ENCODE peak calls at places on chromosomes 12 and 14, in four cellular contexts. One of them, this sample, is unnamed.

GRCh38 chr12:1185460-1186182 is 194.6 kb downstream of the ERC1 start:
- DNase-seq in neural crest cell: no peak
- DNase-seq in CD8-positive, alpha-beta T cell: no peak
- DNase-seq in AG09319: no peak
- DNase-seq in this sample: no peak

GRCh38 chr12:84329933-84330332 is 582.7 kb downstream of the SLC6A15 start:
- DNase-seq in neural crest cell: no peak
- DNase-seq in CD8-positive, alpha-beta T cell: no peak
- DNase-seq in AG09319: no peak
- DNase-seq in this sample: no peak

GRCh38 chr14:37824936-37825698 is 229.7 kb downstream of the TTC6 start:
- DNase-seq in neural crest cell: no peak
- DNase-seq in CD8-positive, alpha-beta T cell: no peak
- DNase-seq in AG09319: no peak
- DNase-seq in this sample: no peak

GRCh38 chr12:55188974-55189556 is 31.8 kb upstream of the OR10A7 start:
- DNase-seq in neural crest cell: peak
- DNase-seq in CD8-positive, alpha-beta T cell: peak
- DNase-seq in AG09319: peak
- DNase-seq in this sample: no peak

GRCh38 chr12:101855364-101855884 is 22.0 kb upstream of the DRAM1 start:
- DNase-seq in neural crest cell: no peak
- DNase-seq in CD8-positive, alpha-beta T cell: no peak
- DNase-seq in AG09319: no peak
- DNase-seq in this sample: no peak

GRCh38 chr14:96693986-96694385 is 103.2 kb upstream of the VRK1 start:
- DNase-seq in neural crest cell: no peak
- DNase-seq in CD8-positive, alpha-beta T cell: no peak
- DNase-seq in AG09319: no peak
- DNase-seq in this sample: no peak

GRCh38 chr14:37599527-37600368 is 4.3 kb downstream of the TTC6 start:
- DNase-seq in neural crest cell: no peak
- DNase-seq in CD8-positive, alpha-beta T cell: no peak
- DNase-seq in AG09319: no peak
- DNase-seq in this sample: peak

GRCh38 chr14:68650403-68650994 is 142.4 kb downstream of the ZFP36L1 start:
- DNase-seq in neural crest cell: no peak
- DNase-seq in CD8-positive, alpha-beta T cell: no peak
- DNase-seq in AG09319: no peak
- DNase-seq in this sample: no peak

GRCh38 chr14:105087963-105088811 is 23.0 kb upstream of the GPR132 start:
- DNase-seq in neural crest cell: peak
- DNase-seq in CD8-positive, alpha-beta T cell: no peak
- DNase-seq in AG09319: no peak
- DNase-seq in this sample: peak

GRCh38 chr14:69561893-69562292 is 12.8 kb downstream of the CCDC177 start:
- DNase-seq in neural crest cell: no peak
- DNase-seq in CD8-positive, alpha-beta T cell: no peak
- DNase-seq in AG09319: no peak
- DNase-seq in this sample: no peak

GRCh38 chr12:112711507-112711906 is 80.0 kb upstream of the RPH3A start:
- DNase-seq in neural crest cell: no peak
- DNase-seq in CD8-positive, alpha-beta T cell: no peak
- DNase-seq in AG09319: no peak
- DNase-seq in this sample: no peak

GRCh38 chr12:95601626-95602025 is 50.4 kb upstream of the USP44 start:
- DNase-seq in neural crest cell: no peak
- DNase-seq in CD8-positive, alpha-beta T cell: no peak
- DNase-seq in AG09319: no peak
- DNase-seq in this sample: no peak

GRCh38 chr14:80095623-80096022 is 115.7 kb downstream of the DIO2 start:
- DNase-seq in neural crest cell: no peak
- DNase-seq in CD8-positive, alpha-beta T cell: no peak
- DNase-seq in AG09319: peak
- DNase-seq in this sample: no peak

GRCh38 chr12:1650954-1651353 is 21.9 kb downstream of the WNT5B start:
- DNase-seq in neural crest cell: no peak
- DNase-seq in CD8-positive, alpha-beta T cell: no peak
- DNase-seq in AG09319: no peak
- DNase-seq in this sample: no peak

GRCh38 chr12:503111-503761 is 43.5 kb downstream of the B4GALNT3 start:
- DNase-seq in neural crest cell: no peak
- DNase-seq in CD8-positive, alpha-beta T cell: no peak
- DNase-seq in AG09319: no peak
- DNase-seq in this sample: no peak

GRCh38 chr12:70852416-70853150 is 68.0 kb downstream of the PTPRR start:
- DNase-seq in neural crest cell: no peak
- DNase-seq in CD8-positive, alpha-beta T cell: no peak
- DNase-seq in AG09319: no peak
- DNase-seq in this sample: no peak

GRCh38 chr12:122449317-122449716 is 26.8 kb upstream of the CLIP1 start:
- DNase-seq in neural crest cell: no peak
- DNase-seq in CD8-positive, alpha-beta T cell: no peak
- DNase-seq in AG09319: peak
- DNase-seq in this sample: no peak

GRCh38 chr12:6773662-6774351 is 1.5 kb downstream of the LAG3 start:
- DNase-seq in neural crest cell: no peak
- DNase-seq in CD8-positive, alpha-beta T cell: no peak
- DNase-seq in AG09319: no peak
- DNase-seq in this sample: no peak

GRCh38 chr12:78392918-78393317 is 471.7 kb upstream of the SYT1 start:
- DNase-seq in neural crest cell: no peak
- DNase-seq in CD8-positive, alpha-beta T cell: no peak
- DNase-seq in AG09319: no peak
- DNase-seq in this sample: no peak

GRCh38 chr12:82176016-82176415 is 182.2 kb downstream of the CCDC59 start:
- DNase-seq in neural crest cell: no peak
- DNase-seq in CD8-positive, alpha-beta T cell: no peak
- DNase-seq in AG09319: no peak
- DNase-seq in this sample: no peak

GRCh38 chr12:44616385-44616784 is 259.7 kb downstream of the NELL2 start:
- DNase-seq in neural crest cell: no peak
- DNase-seq in CD8-positive, alpha-beta T cell: no peak
- DNase-seq in AG09319: no peak
- DNase-seq in this sample: no peak

GRCh38 chr12:126040307-126040706 is 975.1 kb downstream of the AACS start:
- DNase-seq in neural crest cell: no peak
- DNase-seq in CD8-positive, alpha-beta T cell: no peak
- DNase-seq in AG09319: no peak
- DNase-seq in this sample: no peak

GRCh38 chr12:211142-211465 is 2.9 kb downstream of the SLC6A12 start:
- DNase-seq in neural crest cell: no peak
- DNase-seq in CD8-positive, alpha-beta T cell: no peak
- DNase-seq in AG09319: no peak
- DNase-seq in this sample: no peak

GRCh38 chr14:102996941-102997340 is 60.4 kb downstream of the CDC42BPB start:
- DNase-seq in neural crest cell: no peak
- DNase-seq in CD8-positive, alpha-beta T cell: no peak
- DNase-seq in AG09319: no peak
- DNase-seq in this sample: no peak

GRCh38 chr12:22043943-22044342 is 2.1 kb upstream of the CMAS start:
- DNase-seq in neural crest cell: no peak
- DNase-seq in CD8-positive, alpha-beta T cell: no peak
- DNase-seq in AG09319: no peak
- DNase-seq in this sample: no peak

GRCh38 chr14:31934767-31935266 is 142.3 kb upstream of the ARHGAP5 start:
- DNase-seq in neural crest cell: peak
- DNase-seq in CD8-positive, alpha-beta T cell: no peak
- DNase-seq in AG09319: no peak
- DNase-seq in this sample: peak

GRCh38 chr12:31316964-31317363 is 9.0 kb downstream of the SINHCAF start:
- DNase-seq in neural crest cell: no peak
- DNase-seq in CD8-positive, alpha-beta T cell: no peak
- DNase-seq in AG09319: no peak
- DNase-seq in this sample: no peak

GRCh38 chr12:29609431-29610215 is 112.1 kb upstream of the OVCH1 start:
- DNase-seq in neural crest cell: no peak
- DNase-seq in CD8-positive, alpha-beta T cell: no peak
- DNase-seq in AG09319: no peak
- DNase-seq in this sample: no peak

GRCh38 chr14:36661506-36662257 is at the start of gene PAX9:
- DNase-seq in neural crest cell: peak
- DNase-seq in CD8-positive, alpha-beta T cell: no peak
- DNase-seq in AG09319: peak
- DNase-seq in this sample: peak

GRCh38 chr12:64123448-64123847 is 98.6 kb downstream of the KICS2 start:
- DNase-seq in neural crest cell: no peak
- DNase-seq in CD8-positive, alpha-beta T cell: no peak
- DNase-seq in AG09319: no peak
- DNase-seq in this sample: no peak
- TF ChIP-seq CTCF in neural crest cell: no peak
- TF ChIP-seq CTCF in CD8-positive, alpha-beta T cell: no peak
- TF ChIP-seq CTCF in AG09319: no peak
- TF ChIP-seq CTCF in this sample: no peak

GRCh38 chr14:100107236-100107635 is 42.0 kb downstream of the EVL start:
- DNase-seq in neural crest cell: no peak
- DNase-seq in CD8-positive, alpha-beta T cell: no peak
- DNase-seq in AG09319: no peak
- DNase-seq in this sample: no peak

GRCh38 chr14:100105357-100106169 is 40.3 kb downstream of the EVL start:
- DNase-seq in neural crest cell: no peak
- DNase-seq in CD8-positive, alpha-beta T cell: no peak
- DNase-seq in AG09319: no peak
- DNase-seq in this sample: no peak

GRCh38 chr14:100106661-100107112 is 41.5 kb downstream of the EVL start:
- DNase-seq in neural crest cell: no peak
- DNase-seq in CD8-positive, alpha-beta T cell: no peak
- DNase-seq in AG09319: no peak
- DNase-seq in this sample: no peak

GRCh38 chr14:100104523-100105300 is 39.5 kb downstream of the EVL start:
- DNase-seq in neural crest cell: no peak
- DNase-seq in CD8-positive, alpha-beta T cell: no peak
- DNase-seq in AG09319: no peak
- DNase-seq in this sample: no peak

GRCh38 chr14:100106260-100106659 is 41.0 kb downstream of the EVL start:
- DNase-seq in neural crest cell: no peak
- DNase-seq in CD8-positive, alpha-beta T cell: peak
- DNase-seq in AG09319: no peak
- DNase-seq in this sample: no peak
- TF ChIP-seq CTCF in neural crest cell: no peak
- TF ChIP-seq CTCF in CD8-positive, alpha-beta T cell: peak
- TF ChIP-seq CTCF in AG09319: no peak
- TF ChIP-seq CTCF in this sample: no peak

DNA sequence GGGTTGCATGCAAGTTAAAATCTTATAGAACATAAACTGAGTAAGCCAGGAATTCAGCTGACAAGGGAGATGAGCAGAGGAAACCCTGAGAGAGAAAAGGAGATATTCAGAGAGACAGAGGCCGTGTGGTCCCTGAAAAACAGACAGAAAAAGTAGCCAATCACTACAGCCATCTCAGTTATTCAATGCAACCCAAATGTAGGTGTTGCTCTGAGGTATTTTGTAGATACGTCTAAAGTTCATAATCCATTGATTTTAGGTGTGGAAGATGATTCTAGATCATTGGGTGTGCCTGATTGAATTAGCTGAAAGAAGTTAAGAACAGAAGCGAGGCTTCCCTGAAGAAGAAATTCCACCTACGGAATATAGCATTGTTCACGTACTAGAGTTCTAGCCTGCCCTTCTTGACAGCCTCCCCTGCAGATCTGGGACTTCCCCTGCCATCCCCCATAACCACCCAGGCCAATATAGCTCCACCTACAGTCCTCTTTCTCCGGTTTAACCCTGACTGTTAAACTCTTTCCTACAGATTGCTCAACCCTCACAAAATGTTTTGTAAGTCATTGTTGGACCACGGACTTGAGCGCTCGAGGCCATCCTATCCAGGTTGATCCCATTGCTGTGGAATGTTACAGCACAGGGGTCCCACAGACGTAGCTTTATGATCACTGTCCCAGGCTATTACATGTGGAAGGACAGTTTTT is 21.7 kb downstream of the AICDA start:
- DNase-seq in neural crest cell: no peak
- DNase-seq in CD8-positive, alpha-beta T cell: no peak
- DNase-seq in AG09319: no peak
- DNase-seq in this sample: no peak
- TF ChIP-seq CTCF in neural crest cell: no peak
- TF ChIP-seq CTCF in CD8-positive, alpha-beta T cell: no peak
- TF ChIP-seq CTCF in AG09319: no peak
- TF ChIP-seq CTCF in this sample: no peak

GRCh38 chr12:76876696-76877229 is 2.1 kb downstream of the CSRP2 start:
- DNase-seq in neural crest cell: no peak
- DNase-seq in CD8-positive, alpha-beta T cell: no peak
- DNase-seq in AG09319: no peak
- DNase-seq in this sample: no peak

GRCh38 chr12:76879710-76880025 is 849 bp upstream of the CSRP2 start:
- DNase-seq in neural crest cell: no peak
- DNase-seq in CD8-positive, alpha-beta T cell: no peak
- DNase-seq in AG09319: no peak
- DNase-seq in this sample: peak

GRCh38 chr12:76878899-76879709 is at the start of gene CSRP2:
- DNase-seq in neural crest cell: peak
- DNase-seq in CD8-positive, alpha-beta T cell: peak
- DNase-seq in AG09319: peak
- DNase-seq in this sample: peak

GRCh38 chr12:76880156-76881023 is 1.6 kb upstream of the CSRP2 start:
- DNase-seq in neural crest cell: no peak
- DNase-seq in CD8-positive, alpha-beta T cell: no peak
- DNase-seq in AG09319: no peak
- DNase-seq in this sample: no peak

GRCh38 chr12:76878045-76878898 is 547 bp downstream of the CSRP2 start:
- DNase-seq in neural crest cell: peak
- DNase-seq in CD8-positive, alpha-beta T cell: no peak
- DNase-seq in AG09319: no peak
- DNase-seq in this sample: peak
- TF ChIP-seq CTCF in neural crest cell: peak
- TF ChIP-seq CTCF in CD8-positive, alpha-beta T cell: no peak
- TF ChIP-seq CTCF in AG09319: peak
- TF ChIP-seq CTCF in this sample: peak

DNA sequence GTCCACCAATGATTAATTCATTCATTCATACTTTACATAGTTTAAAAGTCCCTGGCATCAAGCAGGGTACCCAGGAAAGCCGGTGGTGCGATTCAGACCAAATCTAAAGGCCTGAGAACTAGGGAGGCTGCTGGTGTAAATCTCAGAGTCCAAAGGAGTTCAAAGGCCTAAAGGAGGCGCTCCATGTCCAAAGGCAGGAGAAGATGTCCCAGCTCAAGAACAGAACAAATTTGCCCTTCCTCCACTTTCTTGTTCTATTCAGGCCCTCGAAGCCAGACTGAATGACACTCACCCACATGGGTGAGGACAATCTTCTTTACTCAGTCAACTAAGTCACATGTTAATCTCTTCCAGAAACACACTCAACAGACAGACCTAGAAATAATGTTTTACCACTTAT is 64.2 kb downstream of the ANKS1B start:
- DNase-seq in neural crest cell: no peak
- DNase-seq in CD8-positive, alpha-beta T cell: no peak
- DNase-seq in AG09319: no peak
- DNase-seq in this sample: no peak
- TF ChIP-seq CTCF in neural crest cell: no peak
- TF ChIP-seq CTCF in CD8-positive, alpha-beta T cell: no peak
- TF ChIP-seq CTCF in AG09319: no peak
- TF ChIP-seq CTCF in this sample: no peak

DNA sequence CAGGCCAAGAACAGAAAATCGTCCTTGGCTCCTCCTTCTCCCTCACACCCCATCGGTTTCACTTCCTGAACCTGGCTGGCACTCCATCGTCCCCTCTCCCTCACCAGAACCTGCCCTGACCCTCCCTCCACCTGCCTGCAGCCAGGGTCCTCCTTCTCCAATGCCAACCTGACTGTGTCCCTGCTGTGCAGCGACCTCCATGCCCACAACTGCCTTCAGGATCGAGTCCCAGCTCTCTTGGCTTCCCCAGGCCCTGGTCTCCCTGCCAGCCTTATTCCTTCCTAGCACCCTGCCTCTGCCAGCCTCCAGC is 19.8 kb downstream of the HVCN1 start:
- DNase-seq in neural crest cell: no peak
- DNase-seq in CD8-positive, alpha-beta T cell: no peak
- DNase-seq in AG09319: no peak
- DNase-seq in this sample: no peak
- TF ChIP-seq CTCF in neural crest cell: no peak
- TF ChIP-seq CTCF in CD8-positive, alpha-beta T cell: no peak
- TF ChIP-seq CTCF in AG09319: no peak
- TF ChIP-seq CTCF in this sample: no peak